ENCODE peak calls at places on chromosome 13, in four cellular contexts. F, Q, E and T are unnamed samples.
A peak's percentile ranks its signal among the peaks of the same experiment; 100 is the strongest.

GRCh38 chr13:20550799-20551198 is 16.2 kb upstream of the IFT88 start:
- DNase-seq in Q (no peak), E (no peak), F (no peak), T (no peak)

GRCh38 chr13:101499406-101499805 is 46.9 kb downstream of the ITGBL1 start:
- DNase-seq in F (no peak), E (no peak), Q (no peak), T (no peak)

GRCh38 chr13:72648513-72649065 is 78.8 kb downstream of the MZT1 start:
- DNase-seq in Q (no peak), F (no peak), E (no peak), T (no peak)

GRCh38 chr13:40079721-40080120 is 424.3 kb downstream of the COG6 start:
- DNase-seq in E (no peak), F (no peak), Q (no peak), T (no peak)

GRCh38 chr13:47798906-47799305 is 202.2 kb downstream of the SUCLA2 start:
- DNase-seq in E (no peak), F (peak; percentile 7), Q (peak; percentile 23), T (no peak)

GRCh38 chr13:97255515-97255999 is 33.4 kb downstream of the MBNL2 start:
- DNase-seq in Q (no peak), E (no peak), F (peak; percentile 56), T (no peak)

GRCh38 chr13:91375119-91375729 is 23.2 kb upstream of the GPC5 start:
- DNase-seq in Q (no peak), F (no peak), E (peak; percentile 43), T (no peak)

GRCh38 chr13:111031531-111031961 is 83.6 kb upstream of the ARHGEF7 start:
- DNase-seq in Q (peak; percentile 78), F (peak; percentile 70), E (no peak), T (peak; percentile 63)

GRCh38 chr13:46172531-46172991 is 9.4 kb downstream of the LCP1 start:
- DNase-seq in E (peak; percentile 30), F (no peak), Q (no peak), T (no peak)

GRCh38 chr13:28181413-28181812 is 43.1 kb downstream of the PAN3 start:
- DNase-seq in Q (peak; percentile 90), F (peak; percentile 49), E (no peak), T (peak; percentile 42)

GRCh38 chr13:27043013-27043412 is 128.6 kb downstream of the USP12 start:
- DNase-seq in Q (peak; percentile 87), F (peak; percentile 97), E (no peak), T (peak; percentile 97)

GRCh38 chr13:59201836-59202235 is 961.9 kb downstream of the DIAPH3 start:
- DNase-seq in E (no peak), F (peak; percentile 3), Q (no peak), T (no peak)

GRCh38 chr13:68676513-68677115 is 1431.0 kb upstream of the ATXN8OS start:
- DNase-seq in Q (no peak), E (no peak), F (peak; percentile 2), T (peak; percentile 1)

GRCh38 chr13:40874138-40874776 is 84.8 kb downstream of the SLC25A15 start:
- DNase-seq in Q (peak; percentile 17), E (peak; percentile 16), F (no peak), T (no peak)

GRCh38 chr13:23380534-23380933 is 53.0 kb downstream of the SACS start:
- DNase-seq in Q (no peak), F (peak; percentile 45), E (no peak), T (no peak)
- H3K4me1 ChIP-seq in Q (peaks cover 28% of the 10 kb centered on the region), F (peaks cover 12% of the 10 kb centered on the region), E (no peaks in the 10 kb centered on the region), T (peaks cover 67% of the 10 kb centered on the region)

DNA sequence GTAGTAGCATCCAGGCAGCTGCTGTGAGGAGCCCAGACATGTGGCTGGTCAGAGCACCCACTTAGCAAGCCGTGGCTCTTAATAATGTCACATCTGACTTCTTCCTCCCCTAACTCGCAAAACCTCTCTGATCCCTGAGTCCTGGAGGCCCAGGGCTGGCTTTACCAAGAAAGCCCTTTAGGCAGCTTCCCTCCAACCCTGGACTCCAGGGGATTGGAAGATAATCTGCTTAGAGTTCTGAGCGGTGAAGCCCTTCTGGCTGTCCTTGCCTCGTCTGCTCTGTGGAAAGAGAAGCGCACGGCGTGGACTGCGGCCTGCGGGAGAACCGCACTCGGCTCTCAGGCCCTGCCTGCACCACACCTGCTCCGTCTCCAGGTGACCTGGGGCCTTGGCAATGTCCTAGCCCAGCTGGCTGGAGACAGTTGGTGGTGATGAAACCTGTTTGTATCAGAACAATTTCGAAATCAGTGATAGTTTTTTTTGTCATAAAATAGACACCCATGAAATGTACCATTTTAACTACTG is 64.5 kb upstream of the MCF2L start:
- DNase-seq in Q (no peak), E (no peak), F (no peak), T (no peak)
- TF ChIP-seq EZH2 in Q (no peak), E (no peak), F (no peak), T (no peak)

GRCh38 chr13:49108204-49108603 is 111.9 kb upstream of the MLNR start:
- DNase-seq in E (no peak), F (no peak), Q (no peak), T (no peak)

GRCh38 chr13:49113526-49114286 is 106.4 kb upstream of the MLNR start:
- DNase-seq in Q (peak; percentile 29), F (peak; percentile 87), E (no peak), T (peak; percentile 83)

GRCh38 chr13:49112782-49113525 is 107.2 kb upstream of the MLNR start:
- DNase-seq in Q (no peak), F (peak; percentile 39), E (no peak), T (no peak)

DNA sequence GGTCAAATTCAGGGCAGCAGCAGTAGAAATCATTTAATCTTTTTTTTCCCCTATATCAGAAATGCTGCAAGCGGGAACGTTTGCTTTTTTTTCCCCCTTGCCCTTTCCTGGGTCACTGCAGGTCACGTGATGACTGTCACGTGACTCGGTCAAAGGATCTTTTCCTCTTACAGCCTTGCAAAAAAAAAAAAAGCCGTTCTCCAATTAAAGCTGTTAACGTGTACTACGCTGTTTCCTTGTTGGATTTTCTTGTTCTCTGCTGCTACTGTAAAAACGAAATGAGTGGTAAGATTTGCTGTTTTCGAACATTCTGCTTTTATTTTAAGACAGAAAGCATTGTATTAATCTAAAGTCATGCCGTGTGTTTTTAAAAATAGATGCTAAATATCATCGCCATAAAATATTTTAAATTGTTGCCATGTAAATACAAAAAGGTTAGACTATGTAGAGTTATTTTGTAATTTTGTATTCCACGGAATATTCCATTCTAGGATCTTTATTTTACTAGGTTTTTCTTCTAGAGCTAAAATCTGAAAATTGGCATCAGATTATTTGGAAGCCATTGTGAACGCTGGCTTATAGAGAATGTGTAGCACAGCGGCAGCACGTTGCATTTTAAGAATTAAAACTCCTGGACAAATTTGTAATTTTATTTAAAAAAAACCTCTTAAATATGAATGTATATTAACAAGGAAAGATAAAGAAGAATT is 109.9 kb upstream of the MLNR start:
- DNase-seq in E (no peak), F (peak; percentile 89), Q (peak; percentile 79), T (peak; percentile 82)
- H3K9ac ChIP-seq in E (no peak overlapping the region), F (peak overlapping the region; percentile 35), Q (peak overlapping the region; percentile 92), T (peak overlapping the region; percentile 88)

GRCh38 chr13:24629320-24629719 is 50.9 kb upstream of the ATP12A start:
- DNase-seq in E (no peak), Q (no peak), F (peak; percentile 25), T (peak; percentile 11)

GRCh38 chr13:24625870-24626419 is 54.3 kb upstream of the ATP12A start:
- DNase-seq in E (no peak), F (no peak), Q (no peak), T (no peak)

GRCh38 chr13:24627090-24627714 is 53.0 kb upstream of the ATP12A start:
- DNase-seq in E (no peak), Q (no peak), F (no peak), T (no peak)

GRCh38 chr13:24626449-24626848 is 53.8 kb upstream of the ATP12A start:
- DNase-seq in F (no peak), E (no peak), Q (no peak), T (no peak)

DNA sequence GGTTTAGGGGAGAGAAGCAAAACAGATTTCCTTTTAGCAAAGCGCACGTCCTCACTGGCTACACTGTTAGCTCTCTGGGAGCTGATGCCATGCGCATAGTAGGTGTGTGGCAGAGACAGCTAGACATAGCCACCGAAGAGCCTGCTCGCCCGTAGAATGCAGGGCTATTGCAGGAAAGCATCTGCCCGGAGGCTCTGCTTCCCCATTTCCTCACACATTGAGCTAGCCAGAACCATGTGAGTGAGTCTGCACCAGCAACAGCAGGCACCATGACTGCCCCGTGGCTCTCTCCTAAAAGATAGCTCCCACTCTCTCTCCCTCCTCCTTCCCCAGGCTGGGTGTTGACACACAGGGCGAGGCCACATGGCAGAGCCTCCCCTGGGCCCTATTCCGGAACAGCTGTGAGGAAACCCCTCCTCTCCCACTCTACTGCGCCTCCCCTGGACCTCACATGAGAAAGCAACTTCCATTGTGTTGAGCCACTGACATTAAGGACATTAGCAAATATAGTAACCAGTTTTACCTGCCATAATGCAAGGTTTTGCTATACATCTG is 52.3 kb upstream of the ATP12A start:
- DNase-seq in Q (no peak), E (no peak), F (no peak), T (no peak)
- H3K4me1 ChIP-seq in Q (peaks cover 28% of the 10 kb centered on the region), E (no peaks in the 10 kb centered on the region), F (no peaks in the 10 kb centered on the region), T (peaks cover 4% of the 10 kb centered on the region)

GRCh38 chr13:112057434-112057735 is 9.6 kb upstream of the SOX1 start:
- DNase-seq in Q (no peak), F (no peak), E (no peak), T (no peak)
- TF ChIP-seq EZH2 in Q (no peak), F (no peak), E (no peak), T (no peak)

GRCh38 chr13:93878675-93879074 is 600.8 kb downstream of the DCT start:
- DNase-seq in F (no peak), Q (no peak), E (no peak), T (no peak)

GRCh38 chr13:93872948-93873347 is 606.5 kb downstream of the DCT start:
- DNase-seq in Q (no peak), E (no peak), F (no peak), T (no peak)

GRCh38 chr13:93876236-93876635 is 603.2 kb downstream of the DCT start:
- DNase-seq in E (no peak), F (no peak), Q (no peak), T (no peak)

GRCh38 chr13:93872376-93872775 is 607.1 kb downstream of the DCT start:
- DNase-seq in E (no peak), Q (no peak), F (no peak), T (no peak)

DNA sequence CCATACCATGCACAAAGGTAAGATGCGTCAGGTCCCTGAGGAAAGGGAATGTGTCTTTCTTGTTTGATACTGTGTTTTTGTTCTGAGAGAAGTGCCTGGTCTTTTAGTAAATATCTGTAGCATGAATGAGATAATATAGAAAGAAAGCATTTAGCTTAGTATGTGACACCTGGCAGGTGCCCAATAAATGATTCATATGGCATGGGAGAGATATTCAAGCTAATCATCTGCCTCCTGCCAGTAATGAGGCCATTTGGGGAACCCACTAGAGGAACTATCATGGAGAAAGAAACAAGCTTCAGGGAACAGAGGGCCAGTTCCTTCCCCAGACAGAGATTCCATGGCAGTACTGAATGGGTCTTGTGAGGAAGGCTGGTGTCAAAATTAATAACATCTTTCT is 604.0 kb downstream of the DCT start:
- DNase-seq in E (no peak), F (peak; percentile 67), Q (peak; percentile 19), T (peak; percentile 56)
- H3K9ac ChIP-seq in E (no peak overlapping the region), F (no peak overlapping the region), Q (no peak overlapping the region), T (no peak overlapping the region)

GRCh38 chr13:42048625-42049453 is at the start of gene DGKH:
- DNase-seq in Q (peak; percentile 80), F (peak; percentile 77), E (peak; percentile 36), T (peak; percentile 65)
- H3K4me1 ChIP-seq in Q (peaks cover 9% of the 10 kb centered on the region), F (peaks cover 4% of the 10 kb centered on the region), E (no peaks in the 10 kb centered on the region), T (peaks cover 12% of the 10 kb centered on the region)

GRCh38 chr13:88707652-88708051 is 1036.5 kb downstream of the SLITRK5 start:
- DNase-seq in F (no peak), Q (no peak), E (no peak), T (no peak)
- TF ChIP-seq EZH2 in F (no peak), Q (no peak), E (no peak), T (no peak)